ENCODE peak calls at places on chromosomes 1 and 21, in four cellular contexts. B, P, A and U are unnamed samples. For H3K36me3, the result is how much of the 10 kb centered on the place peaks cover.

GRCh38 chr21:42850463-42850862 is 28.9 kb downstream of the WDR4 start:
- DNase-seq in B (no peak), P (no peak), A (no peak), U (no peak)

GRCh38 chr1:226654046-226654445 is 85.0 kb downstream of the ITPKB start:
- DNase-seq in B (peak), P (peak), A (no peak), U (no peak)

GRCh38 chr1:63713627-63714481 is 60.0 kb upstream of the ROR1 start:
- DNase-seq in A (peak), P (peak), B (peak), U (no peak)

GRCh38 chr1:65393345-65393744 is 27.1 kb upstream of the LEPR start:
- DNase-seq in A (no peak), B (peak), P (no peak), U (no peak)

GRCh38 chr21:17390575-17390974 is 122.3 kb upstream of the CXADR start:
- DNase-seq in P (peak), B (no peak), A (no peak), U (no peak)

GRCh38 chr1:227449051-227449450 is 114.3 kb upstream of the ZNF678 start:
- DNase-seq in B (peak), A (peak), P (peak), U (no peak)

GRCh38 chr1:181152892-181153633 is 64.6 kb downstream of the IER5 start:
- DNase-seq in P (no peak), B (peak), A (no peak), U (no peak)

GRCh38 chr1:235369802-235370201 is 2.6 kb downstream of the TBCE start:
- DNase-seq in B (no peak), P (no peak), A (no peak), U (no peak)

GRCh38 chr1:248858096-248858890 is 592 bp downstream of the ZNF692 start:
- DNase-seq in B (peak), A (peak), P (peak), U (no peak)

GRCh38 chr1:64203420-64203819 is at the start of gene UBE2U:
- DNase-seq in P (no peak), B (no peak), A (no peak), U (no peak)

GRCh38 chr1:177209357-177209756 is 38.6 kb downstream of the BRINP2 start:
- DNase-seq in A (peak), B (peak), P (peak), U (no peak)

GRCh38 chr21:43619856-43620255 is 39.4 kb downstream of the HSF2BP start:
- DNase-seq in A (no peak), P (no peak), B (no peak), U (no peak)

GRCh38 chr1:6129313-6129712 is 50.8 kb downstream of the CHD5 start:
- DNase-seq in P (no peak), A (no peak), B (no peak), U (no peak)

GRCh38 chr1:53957231-53957818 is 11.2 kb downstream of the LRRC42 start:
- DNase-seq in B (no peak), A (peak), P (no peak), U (no peak)

GRCh38 chr1:93735722-93736121 is 54.1 kb upstream of the BCAR3 start:
- DNase-seq in P (no peak), B (peak), A (no peak), U (no peak)

GRCh38 chr1:78122389-78122788 is 76.6 kb downstream of the GIPC2 start:
- DNase-seq in B (no peak), A (no peak), P (no peak), U (no peak)

GRCh38 chr1:240094043-240094722 is 2.5 kb downstream of the FMN2 start:
- DNase-seq in A (no peak), P (no peak), B (no peak), U (no peak)

GRCh38 chr21:43937898-43938309 is 72.9 kb downstream of the AGPAT3 start:
- DNase-seq in B (no peak), A (no peak), P (peak), U (no peak)

GRCh38 chr1:20302093-20302471 is 11.4 kb downstream of the VWA5B1 start:
- DNase-seq in A (no peak), P (no peak), B (no peak), U (no peak)

DNA sequence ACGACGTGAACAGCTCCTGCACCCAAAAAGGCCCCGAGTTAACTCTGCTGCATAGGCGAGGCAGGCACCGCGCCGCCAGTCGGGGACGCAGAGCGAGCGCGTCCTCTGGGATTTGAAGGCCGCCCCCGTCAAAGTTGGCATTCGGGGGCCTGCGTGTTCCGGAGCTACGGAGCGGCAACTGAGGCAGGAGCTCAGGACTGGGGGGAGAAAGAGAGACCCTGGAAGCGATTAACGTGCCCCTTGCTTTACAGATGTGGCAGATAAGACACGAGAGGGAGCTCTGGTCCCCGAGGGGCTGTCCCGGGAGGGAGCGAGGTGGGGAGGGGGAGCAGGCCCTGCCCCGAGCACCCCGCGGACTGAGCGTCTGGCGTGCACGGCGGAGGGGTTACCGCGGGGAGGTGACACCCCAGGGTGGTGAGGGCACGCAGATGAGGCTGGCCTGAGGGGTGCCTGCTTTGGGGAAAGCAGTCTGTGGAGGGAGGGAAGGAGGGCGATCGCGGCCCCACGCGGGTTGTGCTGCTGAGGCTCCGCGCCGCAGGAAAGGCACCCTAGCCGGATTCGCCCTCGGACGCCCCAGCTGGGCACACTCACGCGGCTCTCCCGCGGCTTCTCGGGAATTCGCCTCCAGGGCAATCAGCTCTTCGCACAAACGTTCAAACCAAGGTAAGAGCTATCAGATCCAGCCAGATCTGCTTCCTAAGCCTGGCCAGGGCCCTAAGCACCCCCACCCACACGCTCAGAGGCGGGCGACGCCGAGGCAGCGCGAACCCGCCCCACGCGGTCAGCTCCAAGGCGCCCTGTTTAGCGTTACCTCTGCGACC is 26.5 kb downstream of the ACTA1 start:
- DNase-seq in P (no peak), B (no peak), A (no peak), U (no peak)
- H3K4me3 ChIP-seq in P (no peak), B (no peak), A (no peak), U (no peak)

GRCh38 chr1:206479164-206480125 is 9.2 kb downstream of the IKBKE start:
- DNase-seq in A (peak), B (peak), P (peak), U (peak)
- H3K36me3 ChIP-seq in A (under half), B (under half), P (under half), U (under half)

GRCh38 chr1:223363057-223363855 is 720 bp downstream of the SUSD4 start:
- DNase-seq in B (peak), A (peak), P (peak), U (no peak)
- TF ChIP-seq EZH2 in B (peak), A (no peak), P (peak), U (no peak)

GRCh38 chr1:44354840-44355581 is at the start of gene ERI3:
- DNase-seq in A (peak), P (peak), B (peak), U (peak)
- H3K4me3 ChIP-seq in A (peak), P (peak), B (peak), U (peak)

DNA sequence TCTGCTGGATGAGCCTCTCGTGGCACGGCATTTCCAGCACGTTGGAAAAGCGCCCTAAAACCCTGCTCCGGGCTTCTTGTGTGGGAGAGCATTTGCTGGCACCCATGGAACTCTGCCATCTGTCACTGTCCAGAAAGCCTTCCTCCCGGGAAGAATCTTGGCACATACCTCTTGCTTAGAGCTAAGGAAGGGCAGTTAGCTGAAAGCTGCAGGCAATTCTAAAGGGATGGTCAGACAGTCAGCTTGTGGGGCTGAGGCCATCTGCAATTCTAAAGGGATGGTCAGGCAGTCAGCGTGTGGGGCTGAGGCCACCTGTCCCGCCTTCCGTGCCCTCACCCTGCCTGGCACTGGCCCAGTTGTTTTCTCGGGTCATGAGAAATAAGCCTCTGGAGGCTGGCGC is 139.0 kb upstream of the TMEM51 start:
- DNase-seq in P (no peak), B (no peak), A (no peak), U (no peak)
- H3K36me3 ChIP-seq in P (under half), B (under half), A (under half), U (under half)

GRCh38 chr1:41383094-41383852 is 22.0 kb downstream of the FOXO6 start:
- DNase-seq in B (peak), A (peak), P (no peak), U (no peak)

GRCh38 chr1:41382531-41383090 is 21.4 kb downstream of the FOXO6 start:
- DNase-seq in B (no peak), A (peak), P (no peak), U (no peak)

GRCh38 chr1:41380195-41380594 is 19.0 kb downstream of the FOXO6 start:
- DNase-seq in B (no peak), P (no peak), A (no peak), U (no peak)

GRCh38 chr1:41380979-41381690 is 19.9 kb downstream of the FOXO6 start:
- DNase-seq in P (peak), B (no peak), A (peak), U (no peak)

GRCh38 chr1:41381691-41382530 is 20.7 kb downstream of the FOXO6 start:
- DNase-seq in A (peak), P (peak), B (peak), U (no peak)
- TF ChIP-seq EZH2 in A (no peak), P (no peak), B (peak), U (no peak)

DNA sequence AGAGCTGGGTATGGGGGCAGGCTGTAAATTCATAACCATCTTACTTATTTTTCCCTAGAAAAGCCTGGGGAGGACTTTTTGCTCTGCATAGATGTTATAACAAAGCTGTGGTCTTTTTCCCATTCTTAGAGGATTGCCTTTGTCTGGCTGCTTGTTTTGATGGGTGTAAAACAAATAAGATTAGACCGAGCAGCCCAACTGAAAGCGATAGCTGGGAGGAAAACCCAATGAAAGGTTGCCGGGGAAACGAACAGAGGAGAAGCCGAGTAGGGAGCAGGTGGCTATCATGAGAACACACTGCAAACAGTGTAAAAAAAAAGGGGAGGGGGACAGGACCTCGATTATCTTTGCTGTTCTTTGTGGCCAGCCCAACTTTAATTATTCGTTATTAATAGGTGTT is 1.9 kb downstream of the ELAVL4 start:
- DNase-seq in P (no peak), B (no peak), A (no peak), U (no peak)
- H3K4me3 ChIP-seq in P (no peak), B (no peak), A (no peak), U (no peak)

DNA sequence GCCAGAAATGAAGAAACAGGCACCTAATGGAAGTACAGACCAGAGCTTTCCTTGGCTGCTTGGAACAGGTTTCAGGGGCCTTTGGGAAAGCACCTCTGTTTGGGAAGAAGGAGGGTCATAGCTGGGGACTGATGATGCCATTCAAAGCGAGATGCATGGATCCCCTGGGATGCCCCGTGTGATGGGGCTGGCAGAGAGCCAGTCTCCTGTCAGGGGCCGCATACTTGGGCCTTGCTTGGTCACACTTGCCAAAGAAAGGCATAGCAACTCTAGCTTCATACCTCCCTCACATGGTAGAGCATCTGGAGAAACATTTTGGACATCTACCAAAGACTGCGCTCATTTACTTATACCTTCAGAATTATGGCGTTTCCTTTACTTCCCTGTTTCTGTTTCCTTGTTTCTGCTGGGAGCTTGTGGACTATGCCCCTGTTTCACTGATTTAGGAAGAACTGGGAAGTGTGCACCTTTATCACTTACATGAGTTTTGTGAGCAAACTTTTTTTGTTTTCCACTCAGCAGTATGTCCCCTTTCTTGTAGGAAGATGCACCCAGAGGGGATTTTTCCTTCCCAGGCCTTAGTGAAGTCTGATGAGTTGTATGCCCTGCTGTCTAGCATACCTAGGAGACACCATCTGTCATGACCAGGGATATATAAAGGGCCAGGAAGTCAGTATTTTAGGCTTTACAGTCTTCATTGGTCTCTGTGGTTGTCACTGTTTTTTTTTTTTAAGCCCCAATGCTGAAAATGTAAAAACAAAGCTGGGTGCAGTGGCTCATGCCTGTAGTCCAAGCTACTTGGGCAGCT is 19.8 kb upstream of the ST3GAL3 start:
- DNase-seq in A (no peak), B (no peak), P (peak), U (no peak)
- H3K36me3 ChIP-seq in A (half or more), B (under half), P (half or more), U (half or more)

GRCh38 chr21:36700295-36700960 is 1.5 kb downstream of the SIM2 start:
- DNase-seq in A (no peak), P (no peak), B (no peak), U (no peak)

GRCh38 chr21:36698160-36699025 is 522 bp upstream of the SIM2 start:
- DNase-seq in A (peak), P (no peak), B (no peak), U (no peak)

GRCh38 chr21:36699546-36700294 is 805 bp downstream of the SIM2 start:
- DNase-seq in B (no peak), A (no peak), P (no peak), U (no peak)

GRCh38 chr21:36697473-36698159 is 1.3 kb upstream of the SIM2 start:
- DNase-seq in A (no peak), B (no peak), P (no peak), U (no peak)

DNA sequence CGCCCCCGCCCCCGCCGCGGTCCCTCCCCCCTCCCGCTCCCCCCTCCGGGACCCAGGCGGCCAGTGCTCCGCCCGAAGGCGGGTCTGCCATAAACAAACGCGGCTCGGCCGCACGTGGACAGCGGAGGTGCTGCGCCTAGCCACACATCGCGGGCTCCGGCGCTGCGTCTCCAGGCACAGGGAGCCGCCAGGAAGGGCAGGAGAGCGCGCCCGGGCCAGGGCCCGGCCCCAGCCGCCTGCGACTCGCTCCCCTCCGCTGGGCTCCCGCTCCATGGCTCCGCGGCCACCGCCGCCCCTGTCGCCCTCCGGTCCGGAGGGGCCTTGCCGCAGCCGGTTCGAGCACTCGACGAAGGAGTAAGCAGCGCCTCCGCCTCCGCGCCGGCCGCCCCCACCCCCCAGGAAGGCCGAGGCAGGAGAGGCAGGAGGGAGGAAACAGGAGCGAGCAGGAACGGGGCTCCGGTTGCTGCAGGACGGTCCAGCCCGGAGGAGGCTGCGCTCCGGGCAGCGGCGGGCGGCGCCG is at the start of gene SIM2:
- DNase-seq in B (no peak), A (peak), P (peak), U (no peak)
- TF ChIP-seq EZH2 in B (peak), A (no peak), P (no peak), U (no peak)

GRCh38 chr1:156123356-156124196 is 9.1 kb downstream of the LMNA start:
- DNase-seq in A (peak), P (peak), B (peak), U (no peak)

GRCh38 chr1:156126701-156127534 is 12.4 kb downstream of the LMNA start:
- DNase-seq in B (peak), P (no peak), A (peak), U (no peak)

GRCh38 chr1:156126043-156126700 is 11.7 kb downstream of the LMNA start:
- DNase-seq in P (peak), A (peak), B (peak), U (no peak)

GRCh38 chr1:156122519-156123355 is 8.2 kb downstream of the LMNA start:
- DNase-seq in A (peak), B (peak), P (no peak), U (no peak)

GRCh38 chr1:156124557-156125483 is 10.3 kb downstream of the LMNA start:
- DNase-seq in P (peak), A (peak), B (peak), U (no peak)
- H3K4me3 ChIP-seq in P (no peak), A (peak), B (peak), U (peak)